ENCODE peak calls at places on chromosomes 16 and 17, in five cellular contexts. I is effector memory CD4-positive, alpha-beta T cell; M is CD8-positive, alpha-beta T cell; F is left ventricle myocardium inferior; R is pancreas. V is an unnamed sample.

GRCh38 chr17:73706858-73707257 is 62.6 kb upstream of the SDK2 start:
- DNase-seq in I (no peak), M (no peak), F (no peak), R (no peak), V (no peak)

GRCh38 chr16:4334724-4335495 is 16.2 kb downstream of the PAM16 start:
- DNase-seq in I (no peak), M (no peak), F (no peak), R (no peak), V (no peak)

GRCh38 chr16:59192551-59193199 is 458.6 kb upstream of the GOT2 start:
- DNase-seq in I (no peak), M (no peak), F (no peak), R (no peak), V (no peak)

GRCh38 chr16:73047536-73048291 is at the start of gene ZFHX3:
- DNase-seq in I (peak; percentile 11), M (no peak), F (peak; percentile 79), R (peak; percentile 85), V (no peak)

GRCh38 chr16:5321925-5322324 is 224.3 kb upstream of the EEF2KMT start:
- DNase-seq in I (no peak), M (no peak), F (no peak), R (no peak), V (no peak)

GRCh38 chr17:4176803-4177472 is 33.9 kb downstream of the CYB5D2 start:
- DNase-seq in I (no peak), M (no peak), F (no peak), R (no peak), V (no peak)

GRCh38 chr17:37179893-37180292 is 195.9 kb upstream of the C17orf78 start:
- DNase-seq in I (no peak), M (no peak), F (no peak), R (no peak), V (peak; percentile 59)

GRCh38 chr16:56041556-56042140 is 149.6 kb upstream of the GNAO1 start:
- DNase-seq in I (no peak), M (peak; percentile 50), F (no peak), R (no peak), V (no peak)

GRCh38 chr16:31695667-31696066 is 168.0 kb downstream of the AHSP start:
- DNase-seq in I (peak; percentile 46), M (peak; percentile 69), F (no peak), R (no peak), V (no peak)

GRCh38 chr16:68790130-68790761 is 53.1 kb upstream of the TANGO6 start:
- DNase-seq in I (no peak), M (no peak), F (no peak), R (peak; percentile 43), V (peak; percentile 81)

GRCh38 chr16:12874135-12874534 is 27.3 kb upstream of the SHISA9 start:
- DNase-seq in I (no peak), M (no peak), F (no peak), R (no peak), V (peak; percentile 44)

GRCh38 chr16:81615833-81616232 is 163.3 kb upstream of the PLCG2 start:
- DNase-seq in I (no peak), M (no peak), F (no peak), R (no peak), V (no peak)

GRCh38 chr16:86180780-86181179 is 281.8 kb downstream of the IRF8 start:
- DNase-seq in I (no peak), M (no peak), F (no peak), R (no peak), V (no peak)

GRCh38 chr17:42133461-42134041 is 10.9 kb downstream of the HSPB9 start:
- DNase-seq in I (no peak), M (peak; percentile 64), F (no peak), R (peak; percentile 45), V (no peak)

GRCh38 chr16:22815863-22816262 is 1.9 kb downstream of the HS3ST2 start:
- DNase-seq in I (no peak), M (no peak), F (no peak), R (no peak), V (no peak)

GRCh38 chr16:68086860-68087268 is 1.7 kb downstream of the NFATC3 start:
- DNase-seq in I (no peak), M (no peak), F (no peak), R (no peak), V (no peak)

GRCh38 chr16:88384222-88385111 is 1.7 kb downstream of the ZNF469 start:
- DNase-seq in I (no peak), M (no peak), F (no peak), R (no peak), V (no peak)

GRCh38 chr16:13335894-13336293 is 434.5 kb downstream of the SHISA9 start:
- DNase-seq in I (no peak), M (no peak), F (no peak), R (no peak), V (no peak)

GRCh38 chr16:67935096-67935401 is 1.6 kb downstream of the PSMB10 start:
- DNase-seq in I (no peak), M (no peak), F (no peak), R (no peak), V (no peak)

GRCh38 chr17:4953461-4953961 is 2.6 kb downstream of the ENO3 start:
- DNase-seq in I (no peak), M (no peak), F (no peak), R (no peak), V (no peak)

GRCh38 chr17:4834621-4835020 is 1.5 kb downstream of the MINK1 start:
- DNase-seq in I (no peak), M (no peak), F (no peak), R (peak; percentile 58), V (no peak)

GRCh38 chr17:73342549-73343167 is 30.9 kb upstream of the CDC42EP4 start:
- DNase-seq in I (no peak), M (no peak), F (no peak), R (no peak), V (no peak)

GRCh38 chr17:6608321-6608720 is 32.2 kb downstream of the KIAA0753 start:
- DNase-seq in I (no peak), M (no peak), F (no peak), R (no peak), V (peak; percentile 45)

GRCh38 chr16:4319454-4319853 is 3.6 kb downstream of the GLIS2 start:
- DNase-seq in I (no peak), M (peak; percentile 63), F (no peak), R (no peak), V (no peak)

GRCh38 chr17:32794533-32795246 is 82.2 kb downstream of the MYO1D start:
- DNase-seq in I (no peak), M (no peak), F (no peak), R (peak; percentile 20), V (no peak)

GRCh38 chr17:75845058-75845711 is 981 bp upstream of the UNC13D start:
- DNase-seq in I (no peak), M (peak; percentile 72), F (peak; percentile 83), R (peak; percentile 94), V (no peak)

GRCh38 chr17:1865252-1866037 is 35.6 kb downstream of the RPA1 start:
- DNase-seq in I (peak; percentile 16), M (peak; percentile 61), F (no peak), R (peak; percentile 20), V (peak; percentile 1)

GRCh38 chr17:67532326-67532871 is 155.3 kb downstream of the PITPNC1 start:
- DNase-seq in I (no peak), M (no peak), F (peak; percentile 24), R (no peak), V (no peak)

GRCh38 chr17:67525239-67526135 is 148.4 kb downstream of the PITPNC1 start:
- DNase-seq in I (no peak), M (no peak), F (no peak), R (peak; percentile 68), V (no peak)

GRCh38 chr17:67531291-67531690 is 154.2 kb downstream of the PITPNC1 start:
- DNase-seq in I (no peak), M (no peak), F (peak; percentile 22), R (no peak), V (no peak)

GRCh38 chr17:67526700-67527099 is 149.6 kb downstream of the PITPNC1 start:
- DNase-seq in I (no peak), M (no peak), F (no peak), R (no peak), V (no peak)

GRCh38 chr17:67528751-67529436 is 151.8 kb downstream of the PITPNC1 start:
- DNase-seq in I (no peak), M (no peak), F (peak; percentile 72), R (peak; percentile 88), V (peak; percentile 77)
- H3K4me3 ChIP-seq in I (no peak overlapping the region), M (no peak overlapping the region), F (peak overlapping the region; percentile 53), R (no peak overlapping the region), V (peak overlapping the region; percentile 26)

GRCh38 chr16:57284206-57284951 is at the start of gene PLLP:
- DNase-seq in I (peak; percentile 16), M (peak; percentile 65), F (no peak), R (peak; percentile 47), V (no peak)

GRCh38 chr16:57282510-57283213 is 1.8 kb downstream of the PLLP start:
- DNase-seq in I (no peak), M (no peak), F (no peak), R (no peak), V (no peak)

GRCh38 chr16:57283214-57283955 is 1.1 kb downstream of the PLLP start:
- DNase-seq in I (no peak), M (no peak), F (no peak), R (peak; percentile 66), V (no peak)

GRCh38 chr16:57284952-57285263 is 436 bp upstream of the PLLP start:
- DNase-seq in I (no peak), M (no peak), F (no peak), R (no peak), V (no peak)

DNA sequence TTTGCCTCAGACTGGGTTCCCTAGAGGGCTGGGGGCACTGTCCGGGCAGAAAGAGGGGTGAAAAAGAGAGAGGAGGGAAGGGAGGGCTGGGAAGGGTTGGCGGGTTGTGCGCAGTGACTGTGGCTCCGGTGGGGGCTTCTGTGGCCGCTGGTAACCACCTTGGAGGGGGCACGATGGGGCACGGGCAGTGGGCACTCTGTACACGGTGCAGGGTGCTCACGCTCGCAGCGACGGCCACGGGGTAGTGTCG is 591 bp downstream of the PLLP start:
- DNase-seq in I (no peak), M (no peak), F (no peak), R (no peak), V (no peak)
- H3K4me3 ChIP-seq in I (peak overlapping the region; percentile 58), M (peak overlapping the region; percentile 50), F (peak overlapping the region; percentile 75), R (peak overlapping the region; percentile 74), V (peak overlapping the region; percentile 49)

DNA sequence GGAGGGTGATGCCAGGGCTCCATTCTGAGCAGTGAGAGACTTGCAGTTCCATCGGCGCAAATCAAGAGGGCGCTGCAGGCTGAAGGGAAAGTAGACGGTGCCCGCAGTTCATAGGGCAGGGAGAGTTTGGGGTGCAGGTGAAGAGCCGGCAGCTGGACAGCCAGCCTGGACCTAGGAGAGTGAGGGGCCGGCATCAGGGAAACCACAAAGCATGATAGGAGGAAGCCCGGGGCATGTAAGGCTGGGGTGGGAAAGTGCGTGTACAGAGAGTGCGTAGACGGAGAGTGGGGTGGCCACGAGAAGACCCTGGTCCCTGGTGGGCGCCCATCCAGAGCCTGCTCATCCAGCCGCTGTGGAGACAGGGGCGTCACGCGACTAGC is 101.1 kb upstream of the CHMP6 start:
- DNase-seq in I (no peak), M (no peak), F (no peak), R (no peak), V (no peak)
- H3K4me3 ChIP-seq in I (peak overlapping the region; percentile 33), M (no peak overlapping the region), F (no peak overlapping the region), R (no peak overlapping the region), V (no peak overlapping the region)

DNA sequence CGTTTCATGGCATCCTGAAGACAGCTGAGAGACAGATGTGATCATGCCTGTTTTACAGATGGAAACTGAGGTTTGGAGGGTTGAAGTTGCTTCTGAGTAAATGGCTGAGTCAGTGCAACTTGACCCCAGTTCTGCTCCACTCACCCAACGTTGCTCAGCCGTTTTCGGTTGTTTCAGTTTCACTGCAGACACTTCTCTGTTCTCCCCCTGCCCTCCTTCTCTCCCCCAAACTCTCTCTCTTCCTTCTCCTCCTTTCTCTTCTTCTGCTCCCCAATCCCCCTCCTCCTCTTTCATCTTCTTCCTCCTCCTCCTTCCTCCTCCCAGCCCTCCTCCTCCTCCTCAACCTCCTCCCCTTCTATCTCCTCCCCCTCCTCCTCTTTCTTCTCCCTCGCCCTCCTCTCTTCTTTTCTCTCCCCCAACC is 9.4 kb upstream of the CEP20 start:
- DNase-seq in I (no peak), M (no peak), F (no peak), R (no peak), V (no peak)
- H3K4me3 ChIP-seq in I (no peak overlapping the region), M (no peak overlapping the region), F (no peak overlapping the region), R (no peak overlapping the region), V (no peak overlapping the region)

V was measured in kidney epithelial cell.